ENCODE peak calls at places on chromosomes 3 and 15, in six cellular contexts. P, L, B, H, A and R are unnamed samples.
A peak's percentile ranks its signal among the peaks of the same experiment; 100 is the strongest.

GRCh38 chr15:79086814-79087213 is 3.8 kb downstream of the RASGRF1 start:
- DNase-seq in P (no peak), H (no peak), A (no peak), B (no peak), L (no peak), R (no peak)

GRCh38 chr3:58032186-58032585 is 24.0 kb downstream of the FLNB start:
- DNase-seq in P (no peak), H (no peak), L (no peak), A (no peak), B (no peak), R (no peak)

GRCh38 chr3:150232992-150233451 is 175.1 kb upstream of the TSC22D2 start:
- DNase-seq in H (no peak), B (no peak), P (no peak), A (no peak), L (no peak), R (no peak)

GRCh38 chr3:25151497-25151896 is 276.6 kb upstream of the RARB start:
- DNase-seq in B (no peak), P (no peak), L (no peak), H (no peak), A (no peak), R (no peak)

GRCh38 chr15:66740802-66741201 is 38.8 kb downstream of the SMAD6 start:
- DNase-seq in B (peak; percentile 70), A (peak; percentile 87), P (no peak), H (peak; percentile 26), L (no peak), R (peak; percentile 89)

GRCh38 chr15:77541421-77542181 is 91.1 kb downstream of the LINGO1 start:
- DNase-seq in B (no peak), A (no peak), P (no peak), H (no peak), L (no peak), R (no peak)

GRCh38 chr15:61444585-61444984 is 215.5 kb upstream of the RORA start:
- DNase-seq in A (no peak), P (no peak), H (no peak), B (no peak), L (no peak), R (no peak)

GRCh38 chr3:53798144-53798543 is 48.1 kb downstream of the CHDH start:
- DNase-seq in H (no peak), B (no peak), P (no peak), A (no peak), L (no peak), R (no peak)

GRCh38 chr15:77966540-77967290 is 110.8 kb downstream of the TBC1D2B start:
- DNase-seq in P (no peak), A (peak; percentile 44), B (no peak), H (no peak), L (peak; percentile 38), R (peak; percentile 57)

GRCh38 chr3:73624363-73625123 is at the start of gene PDZRN3:
- DNase-seq in B (peak; percentile 54), L (no peak), H (peak; percentile 68), A (peak; percentile 85), P (no peak), R (peak; percentile 85)

GRCh38 chr3:128123231-128123537 is 428 bp downstream of the RUVBL1 start:
- DNase-seq in P (no peak), B (no peak), L (no peak), H (no peak), A (no peak), R (peak; percentile 38)

GRCh38 chr15:68244235-68244634 is 14.7 kb upstream of the CLN6 start:
- DNase-seq in B (no peak), A (no peak), P (no peak), L (no peak), H (no peak), R (no peak)

GRCh38 chr15:101152914-101153313 is 98.9 kb downstream of the CHSY1 start:
- DNase-seq in A (no peak), H (no peak), P (no peak), L (no peak), B (no peak), R (no peak)

GRCh38 chr15:97126556-97127233 is 796.2 kb downstream of the NR2F2 start:
- DNase-seq in H (no peak), B (no peak), L (no peak), P (no peak), A (no peak), R (no peak)

GRCh38 chr3:195443391-195443989 is 670 bp upstream of the ACAP2 start:
- DNase-seq in L (no peak), B (no peak), P (no peak), H (no peak), A (no peak), R (peak; percentile 17)

GRCh38 chr3:173993299-173993698 is 595.8 kb downstream of the NLGN1 start:
- DNase-seq in H (no peak), B (no peak), A (no peak), P (no peak), L (peak; percentile 27), R (no peak)

GRCh38 chr15:68517285-68517711 is 61.5 kb upstream of the CORO2B start:
- DNase-seq in A (no peak), L (no peak), B (no peak), P (no peak), H (no peak), R (no peak)

GRCh38 chr3:143648708-143649107 is 199.6 kb downstream of the SLC9A9 start:
- DNase-seq in B (no peak), P (no peak), H (no peak), A (no peak), L (peak; percentile 19), R (no peak)

GRCh38 chr3:69012836-69013255 is 638 bp downstream of the EOGT start:
- DNase-seq in B (peak; percentile 14), H (peak; percentile 64), A (peak; percentile 78), L (no peak), P (no peak), R (peak; percentile 60)

GRCh38 chr3:193905541-193905940 is 230.4 kb upstream of the HES1 start:
- DNase-seq in A (no peak), B (no peak), L (no peak), P (no peak), H (no peak), R (no peak)

GRCh38 chr3:126431103-126431534 is 36.4 kb downstream of the CFAP100 start:
- DNase-seq in L (no peak), H (no peak), B (no peak), A (no peak), P (no peak), R (no peak)

GRCh38 chr15:66766282-66767228 is 64.5 kb downstream of the SMAD6 start:
- DNase-seq in L (no peak), H (no peak), B (no peak), P (no peak), A (no peak), R (no peak)

GRCh38 chr15:69414702-69415161 is 583 bp downstream of the KIF23 start:
- DNase-seq in P (no peak), L (peak; percentile 4), B (peak; percentile 15), A (peak; percentile 43), H (peak; percentile 29), R (peak; percentile 38)

GRCh38 chr3:195849322-195850074 is 37.8 kb upstream of the MUC4 start:
- DNase-seq in L (no peak), H (no peak), B (no peak), P (no peak), A (no peak), R (no peak)

GRCh38 chr3:21515417-21515816 is 235.6 kb downstream of the ZNF385D start:
- DNase-seq in H (no peak), P (no peak), A (no peak), L (no peak), B (no peak), R (no peak)

DNA sequence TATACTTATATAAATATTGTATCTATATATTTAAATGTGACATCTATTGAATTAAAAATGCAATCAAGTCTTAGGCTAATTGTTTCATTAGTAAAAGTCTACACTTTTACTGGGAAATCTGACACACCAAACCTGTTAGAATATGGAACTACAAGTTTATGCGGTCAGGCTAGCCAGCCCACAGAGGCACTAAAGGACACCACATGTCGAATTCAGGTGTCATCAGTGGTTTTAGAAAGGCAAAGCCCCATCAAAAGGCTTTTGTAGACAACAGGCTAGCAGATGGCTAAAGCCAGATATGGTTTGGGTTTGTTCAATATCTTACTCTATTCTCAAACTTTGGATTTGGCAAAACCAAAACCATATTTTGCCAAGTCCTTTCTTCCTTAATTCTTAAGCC is 411.0 kb downstream of the MECOM start:
- DNase-seq in L (no peak), B (no peak), H (no peak), A (no peak), P (no peak), R (no peak)
- H3K4me3 ChIP-seq in L (no peak overlapping the region), B (no peak overlapping the region), H (no peak overlapping the region), A (no peak overlapping the region), P (no peak overlapping the region), R (no peak overlapping the region)

GRCh38 chr3:136979684-136980083 is 21.9 kb downstream of the IL20RB start:
- DNase-seq in L (no peak), B (no peak), P (no peak), A (no peak), H (no peak), R (no peak)
- TF ChIP-seq CTCF in L (no peak), B (no peak), P (no peak), A (no peak), H (no peak), R (no peak)

GRCh38 chr15:74614744-74615312 is 808 bp upstream of the CLK3 start:
- DNase-seq in L (no peak), B (peak; percentile 69), A (peak; percentile 90), H (peak; percentile 76), P (no peak), R (no peak)

GRCh38 chr15:74616996-74617395 is 1.4 kb downstream of the CLK3 start:
- DNase-seq in B (no peak), P (no peak), A (no peak), H (no peak), L (no peak), R (no peak)

GRCh38 chr15:74613953-74614743 is 1.5 kb upstream of the CLK3 start:
- DNase-seq in H (no peak), A (no peak), P (no peak), L (no peak), B (no peak), R (peak; percentile 91)

GRCh38 chr15:74616020-74616939 is 644 bp downstream of the CLK3 start:
- DNase-seq in H (peak; percentile 82), L (no peak), P (no peak), B (peak; percentile 65), A (peak; percentile 83), R (peak; percentile 68)

GRCh38 chr15:74615313-74616019 is at the start of gene CLK3:
- DNase-seq in H (peak; percentile 97), B (peak; percentile 85), L (peak; percentile 86), P (peak; percentile 73), A (peak; percentile 97), R (peak; percentile 96)
- TF ChIP-seq POLR2A in H (peak; percentile 70), B (peak; percentile 72), L (no peak), P (peak; percentile 87), A (peak; percentile 71), R (peak; percentile 74)

GRCh38 chr15:60396100-60396499 is 1.7 kb downstream of the ANXA2 start:
- DNase-seq in P (no peak), H (peak; percentile 29), A (no peak), L (no peak), B (no peak), R (no peak)
- H3K4me3 ChIP-seq in P (peak overlapping the region; percentile 59), H (no peak overlapping the region), A (peak overlapping the region; percentile 94), L (peak overlapping the region; percentile 65), B (peak overlapping the region; percentile 98), R (peak overlapping the region; percentile 87)

GRCh38 chr15:64713592-64713991 is 61.8 kb downstream of the RBPMS2 start:
- DNase-seq in A (no peak), H (no peak), L (no peak), B (no peak), P (no peak), R (no peak)
- TF ChIP-seq CTCF in A (no peak), H (no peak), L (no peak), B (no peak), P (no peak), R (no peak)

GRCh38 chr15:98853161-98853560 is 154.4 kb downstream of the PGPEP1L start:
- DNase-seq in H (peak; percentile 80), A (peak; percentile 92), L (peak; percentile 81), B (peak; percentile 92), P (peak; percentile 24), R (peak; percentile 93)
- TF ChIP-seq POLR2A in H (no peak), A (peak; percentile 74), L (no peak), B (peak; percentile 27), P (peak; percentile 49), R (peak; percentile 61)